ENCODE peak calls at places on chromosomes 11 and 22, in seven cellular contexts. A, T, G, J, I, Y and L are unnamed samples.

GRCh38 chr11:128400382-128401203 is 186.8 kb downstream of the ETS1 start:
- DNase-seq in A (no peak), T (no peak), G (no peak), J (no peak), I (no peak), Y (no peak), L (no peak)

GRCh38 chr22:45008853-45009751 is 703 bp downstream of the PHF21B start:
- DNase-seq in A (peak), T (no peak), G (no peak), J (no peak), I (no peak), Y (no peak), L (no peak)

GRCh38 chr11:44773351-44773965 is 46.7 kb downstream of the TSPAN18 start:
- DNase-seq in A (no peak), T (no peak), G (no peak), J (no peak), I (no peak), Y (no peak), L (no peak)

GRCh38 chr11:107916671-107917241 is 11.5 kb upstream of the RAB39A start:
- DNase-seq in A (peak), T (peak), G (no peak), J (no peak), I (peak), Y (peak), L (no peak)

GRCh38 chr11:45023065-45023365 is 72.3 kb upstream of the TP53I11 start:
- DNase-seq in A (no peak), T (no peak), G (no peak), J (no peak), I (no peak), Y (no peak), L (no peak)

GRCh38 chr22:47176573-47177333 is 414.3 kb downstream of the TBC1D22A start:
- DNase-seq in A (no peak), T (no peak), G (no peak), J (no peak), I (no peak), Y (no peak), L (no peak)

GRCh38 chr11:92843455-92843854 is 126.0 kb upstream of the MTNR1B start:
- DNase-seq in A (no peak), T (no peak), G (no peak), J (no peak), I (no peak), Y (no peak), L (no peak)

GRCh38 chr11:76768091-76769047 is 14.8 kb upstream of the TSKU start:
- DNase-seq in A (peak), T (peak), G (no peak), J (peak), I (peak), Y (no peak), L (peak)

GRCh38 chr22:41469218-41469851 is 418 bp downstream of the ACO2 start:
- DNase-seq in A (no peak), T (no peak), G (no peak), J (no peak), I (peak), Y (no peak), L (no peak)

GRCh38 chr11:134555510-134555909 is 143.5 kb upstream of the B3GAT1 start:
- DNase-seq in A (peak), T (no peak), G (no peak), J (no peak), I (no peak), Y (no peak), L (no peak)

GRCh38 chr22:44288951-44289350 is 23.8 kb downstream of the SHISAL1 start:
- DNase-seq in A (no peak), T (no peak), G (no peak), J (no peak), I (no peak), Y (no peak), L (no peak)

GRCh38 chr22:22711532-22711913 is 67.1 kb downstream of the GGTLC2 start:
- DNase-seq in A (no peak), T (no peak), G (no peak), J (no peak), I (no peak), Y (no peak), L (no peak)

GRCh38 chr11:86116386-86116726 is 47.5 kb upstream of the PICALM start:
- DNase-seq in A (no peak), T (peak), G (no peak), J (no peak), I (no peak), Y (peak), L (no peak)

GRCh38 chr22:49838771-49839717 is 11.4 kb upstream of the BRD1 start:
- DNase-seq in A (no peak), T (peak), G (peak), J (no peak), I (peak), Y (peak), L (no peak)

GRCh38 chr11:113542420-113542819 is 67.2 kb upstream of the DRD2 start:
- DNase-seq in A (no peak), T (no peak), G (no peak), J (no peak), I (no peak), Y (no peak), L (no peak)

GRCh38 chr11:69209421-69209820 is 53.7 kb downstream of the SMIM38 start:
- DNase-seq in A (no peak), T (no peak), G (no peak), J (no peak), I (no peak), Y (no peak), L (no peak)

GRCh38 chr11:1733716-1734351 is 16.6 kb downstream of the IFITM10 start:
- DNase-seq in A (no peak), T (no peak), G (no peak), J (no peak), I (no peak), Y (no peak), L (no peak)

GRCh38 chr11:15665368-15665871 is 550.7 kb downstream of the INSC start:
- DNase-seq in A (no peak), T (peak), G (no peak), J (peak), I (peak), Y (no peak), L (no peak)

GRCh38 chr11:65540290-65541092 is 15.6 kb downstream of the SCYL1 start:
- DNase-seq in A (peak), T (peak), G (peak), J (peak), I (peak), Y (peak), L (peak)

GRCh38 chr22:38203090-38203810 is 1.5 kb downstream of the MAFF start:
- DNase-seq in A (no peak), T (peak), G (no peak), J (peak), I (peak), Y (peak), L (peak)

GRCh38 chr11:127345819-127346459 is 345.4 kb upstream of the KIRREL3 start:
- DNase-seq in A (peak), T (peak), G (no peak), J (peak), I (no peak), Y (peak), L (no peak)

GRCh38 chr11:16941935-16942334 is 72.3 kb downstream of the PLEKHA7 start:
- DNase-seq in A (no peak), T (no peak), G (no peak), J (no peak), I (no peak), Y (no peak), L (no peak)

GRCh38 chr11:121429556-121429955 is 22.6 kb upstream of the SORL1 start:
- DNase-seq in A (no peak), T (no peak), G (no peak), J (no peak), I (no peak), Y (no peak), L (no peak)

GRCh38 chr11:64566915-64567882 is 23.8 kb upstream of the SLC22A12 start:
- DNase-seq in A (no peak), T (no peak), G (no peak), J (no peak), I (no peak), Y (no peak), L (no peak)

GRCh38 chr22:24060375-24060788 is 49.3 kb downstream of the CABIN1 start:
- DNase-seq in A (no peak), T (peak), G (no peak), J (no peak), I (no peak), Y (no peak), L (peak)

GRCh38 chr11:57294225-57295131 is 30.3 kb downstream of the TNKS1BP1 start:
- DNase-seq in A (peak), T (no peak), G (no peak), J (peak), I (peak), Y (no peak), L (peak)

GRCh38 chr22:20979243-20979809 is 2.8 kb upstream of the LZTR1 start:
- DNase-seq in A (no peak), T (no peak), G (peak), J (no peak), I (peak), Y (peak), L (peak)

GRCh38 chr11:102850973-102851745 is 7.8 kb upstream of the MMP3 start:
- DNase-seq in A (no peak), T (peak), G (no peak), J (no peak), I (peak), Y (no peak), L (no peak)

GRCh38 chr11:59175104-59175503 is 3.2 kb downstream of the DTX4 start:
- DNase-seq in A (no peak), T (no peak), G (no peak), J (no peak), I (no peak), Y (no peak), L (no peak)

GRCh38 chr11:44718057-44718456 is 8.7 kb upstream of the TSPAN18 start:
- DNase-seq in A (no peak), T (no peak), G (no peak), J (no peak), I (no peak), Y (no peak), L (no peak)

GRCh38 chr11:117366183-117366582 is 38.5 kb downstream of the CEP164 start:
- DNase-seq in A (no peak), T (no peak), G (no peak), J (no peak), I (no peak), Y (no peak), L (no peak)

GRCh38 chr11:44387825-44388224 is 77.9 kb upstream of the ALX4 start:
- DNase-seq in A (no peak), T (no peak), G (no peak), J (no peak), I (no peak), Y (no peak), L (no peak)

GRCh38 chr11:910044-910588 is 494 bp downstream of the CHID1 start:
- DNase-seq in A (no peak), T (no peak), G (peak), J (no peak), I (no peak), Y (no peak), L (no peak)